ENCODE peak calls at places on chromosomes 16 and 17, in ten cellular contexts. S, Y, M, F, N, Q, D, V, J and B are unnamed samples.

GRCh38 chr17:2957631-2958286 is 105.6 kb downstream of the OR1D5 start:
- DNase-seq in S (no peak), Y (no peak), M (no peak), F (no peak), N (peak; percentile 18), Q (no peak), D (no peak), V (peak; percentile 74), J (no peak), B (peak; percentile 40)

GRCh38 chr16:88922114-88922825 is 54.7 kb downstream of the CBFA2T3 start:
- DNase-seq in S (peak; percentile 13), Y (peak; percentile 42), M (peak; percentile 54), F (peak; percentile 89), N (peak; percentile 88), Q (peak; percentile 67), D (no peak), V (peak; percentile 39), J (no peak), B (peak; percentile 82)

GRCh38 chr17:7843536-7844291 is 9.7 kb downstream of the KDM6B start:
- DNase-seq in S (peak; percentile 87), Y (peak; percentile 72), M (peak; percentile 96), F (peak; percentile 83), N (peak; percentile 97), Q (peak; percentile 91), D (peak; percentile 60), V (peak; percentile 90), J (peak; percentile 94), B (peak; percentile 96)

GRCh38 chr17:16623282-16623681 is 30.4 kb downstream of the ZNF624 start:
- DNase-seq in S (no peak), Y (no peak), M (no peak), F (no peak), N (no peak), Q (no peak), D (no peak), V (no peak), J (no peak), B (no peak)

GRCh38 chr17:15161395-15161794 is 103.7 kb downstream of the PMP22 start:
- DNase-seq in S (no peak), Y (no peak), M (no peak), F (no peak), N (no peak), Q (no peak), D (no peak), V (no peak), J (no peak), B (no peak)

GRCh38 chr17:14845562-14846335 is 419.4 kb downstream of the PMP22 start:
- DNase-seq in S (peak; percentile 20), Y (no peak), M (no peak), F (no peak), N (no peak), Q (no peak), D (no peak), V (peak; percentile 18), J (no peak), B (no peak)

GRCh38 chr16:76235025-76235424 is 42.2 kb upstream of the CNTNAP4 start:
- DNase-seq in S (no peak), Y (no peak), M (no peak), F (no peak), N (no peak), Q (no peak), D (no peak), V (no peak), J (no peak), B (no peak)

GRCh38 chr17:63561819-63562218 is 11.5 kb downstream of the DCAF7 start:
- DNase-seq in S (no peak), Y (no peak), M (no peak), F (no peak), N (no peak), Q (no peak), D (no peak), V (no peak), J (no peak), B (no peak)

GRCh38 chr17:76593964-76594363 is 8.3 kb upstream of the ST6GALNAC2 start:
- DNase-seq in S (no peak), Y (no peak), M (no peak), F (no peak), N (no peak), Q (no peak), D (no peak), V (no peak), J (no peak), B (no peak)

GRCh38 chr16:16145286-16145685 is 78.0 kb downstream of the ABCC6 start:
- DNase-seq in S (no peak), Y (no peak), M (no peak), F (no peak), N (no peak), Q (no peak), D (no peak), V (no peak), J (no peak), B (no peak)
- TF ChIP-seq CTCF in S (no peak), Y (no peak), M (no peak), F (no peak), N (no peak), Q (no peak), D (no peak), V (no peak), J (no peak), B (no peak)

GRCh38 chr17:46110219-46110618 is 83.0 kb downstream of the KANSL1 start:
- DNase-seq in S (no peak), Y (no peak), M (no peak), F (no peak), N (no peak), Q (no peak), D (no peak), V (no peak), J (no peak), B (no peak)

GRCh38 chr17:46109603-46110189 is 83.5 kb downstream of the KANSL1 start:
- DNase-seq in S (no peak), Y (peak; percentile 52), M (no peak), F (no peak), N (no peak), Q (no peak), D (no peak), V (no peak), J (no peak), B (no peak)

GRCh38 chr17:46106966-46107644 is 86.1 kb downstream of the KANSL1 start:
- DNase-seq in S (no peak), Y (no peak), M (peak; percentile 21), F (no peak), N (no peak), Q (no peak), D (no peak), V (no peak), J (no peak), B (no peak)

GRCh38 chr17:46108550-46109110 is 84.6 kb downstream of the KANSL1 start:
- DNase-seq in S (no peak), Y (peak; percentile 57), M (no peak), F (no peak), N (no peak), Q (no peak), D (no peak), V (no peak), J (no peak), B (no peak)

GRCh38 chr17:46108120-46108519 is 85.1 kb downstream of the KANSL1 start:
- DNase-seq in S (no peak), Y (peak; percentile 16), M (no peak), F (no peak), N (no peak), Q (no peak), D (no peak), V (no peak), J (no peak), B (no peak)
- H3K27ac ChIP-seq in S (no peak overlapping the region), Y (peak overlapping the region; percentile 38), M (no peak overlapping the region), F (peak overlapping the region; percentile 43), N (peak overlapping the region; percentile 2), Q (peak overlapping the region; percentile 37), D (peak overlapping the region; percentile 56), V (no peak overlapping the region), J (no peak overlapping the region), B (no peak overlapping the region)

DNA sequence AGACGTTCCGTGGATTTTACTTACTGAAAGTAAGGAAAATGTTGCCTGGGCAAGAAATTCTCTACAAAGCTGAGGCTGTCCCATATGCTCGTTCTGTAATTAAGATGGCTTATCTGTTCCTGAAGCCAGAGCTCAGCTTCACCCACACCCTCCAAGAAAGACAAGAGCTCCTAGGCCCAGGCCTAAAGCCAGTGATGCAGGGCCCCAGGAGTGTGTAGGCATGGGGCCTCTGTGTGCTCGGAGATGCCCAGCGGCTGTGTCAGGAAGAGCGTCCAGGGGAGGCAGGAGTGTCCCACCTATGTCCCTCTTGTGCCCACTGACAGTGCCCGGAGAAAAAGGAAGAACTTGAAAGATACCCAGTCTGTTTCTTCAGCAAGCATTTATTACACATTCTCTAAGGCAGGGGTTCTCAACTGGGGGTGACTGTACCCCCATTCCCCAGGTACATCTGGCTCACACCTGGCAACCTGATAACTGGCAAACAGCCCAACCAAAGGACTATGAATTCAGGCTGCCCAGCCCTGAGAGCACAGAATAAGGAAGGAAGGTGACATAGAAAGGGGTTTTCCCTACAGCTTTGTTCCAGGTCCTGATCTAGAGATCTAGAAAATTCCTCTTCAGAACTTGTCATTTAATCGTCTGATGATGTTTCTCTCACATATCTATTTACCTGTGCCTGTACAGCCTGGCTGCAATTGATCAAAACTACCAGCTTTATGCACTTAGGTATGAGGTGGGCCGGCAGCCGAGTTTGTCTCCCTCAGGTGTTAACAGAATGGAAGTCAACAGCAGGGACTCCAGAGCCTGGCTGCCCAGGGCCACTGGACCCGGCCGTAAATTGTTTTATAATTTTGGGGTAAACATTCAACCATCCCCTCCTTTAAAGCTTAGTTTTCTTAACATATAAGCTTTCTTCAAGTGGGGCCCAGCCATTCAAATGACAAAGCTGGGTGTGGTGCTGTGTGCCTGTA is 12.0 kb downstream of the SNN start:
- DNase-seq in S (no peak), Y (no peak), M (no peak), F (no peak), N (no peak), Q (no peak), D (no peak), V (no peak), J (no peak), B (peak; percentile 27)
- H3K4me3 ChIP-seq in S (no peak overlapping the region), Y (no peak overlapping the region), M (no peak overlapping the region), F (no peak overlapping the region), N (no peak overlapping the region), Q (no peak overlapping the region), D (no peak overlapping the region), V (no peak overlapping the region), J (no peak overlapping the region), B (no peak overlapping the region)

GRCh38 chr17:44878627-44879221 is 20.5 kb downstream of the EFTUD2 start:
- DNase-seq in S (peak; percentile 16), Y (peak; percentile 65), M (peak; percentile 52), F (no peak), N (no peak), Q (no peak), D (no peak), V (peak; percentile 38), J (peak; percentile 55), B (no peak)
- TF ChIP-seq CTCF in S (peak; percentile 66), Y (peak; percentile 87), M (peak; percentile 73), F (peak; percentile 72), N (peak; percentile 51), Q (peak; percentile 53), D (peak; percentile 8), V (peak; percentile 66), J (peak; percentile 63), B (peak; percentile 59)